ENCODE peak calls at places on chromosomes 16 and 17, in six cellular contexts. J is natural killer cell, Y is cardiac fibroblast, N is LNCaP clone FGC, C is astrocyte, F is OCI-LY7. I is an unnamed sample.

GRCh38 chr17:79114455-79115301 is 40.1 kb downstream of the ENGASE start:
- DNase-seq in N (peak; percentile 94), C (no peak), J (no peak), F (no peak), Y (peak; percentile 9), I (peak; percentile 84)

GRCh38 chr17:60102632-60103047 is 23.9 kb upstream of the HEATR6 start:
- DNase-seq in C (peak; percentile 52), Y (peak; percentile 43), F (peak; percentile 26), J (no peak), N (no peak), I (no peak)

GRCh38 chr16:4272114-4272954 is 489 bp downstream of the TFAP4 start:
- DNase-seq in N (no peak), F (peak; percentile 72), Y (peak; percentile 40), C (no peak), J (no peak), I (no peak)

GRCh38 chr16:11090947-11091785 is 146.8 kb downstream of the CLEC16A start:
- DNase-seq in N (no peak), F (no peak), C (no peak), J (no peak), Y (no peak), I (no peak)

GRCh38 chr16:27436065-27436464 is 34.1 kb downstream of the IL21R start:
- DNase-seq in J (no peak), F (no peak), N (no peak), Y (no peak), C (no peak), I (no peak)

GRCh38 chr16:53509906-53510703 is 7.1 kb upstream of the AKTIP start:
- DNase-seq in F (peak; percentile 60), Y (peak; percentile 81), J (peak; percentile 34), C (peak; percentile 20), N (peak; percentile 32), I (peak; percentile 29)

GRCh38 chr16:2715519-2715918 is 4.5 kb downstream of the PRSS27 start:
- DNase-seq in F (peak; percentile 29), J (peak; percentile 80), C (peak; percentile 19), Y (peak; percentile 52), N (no peak), I (no peak)

GRCh38 chr17:55572139-55572538 is 60.9 kb upstream of the SMIM36 start:
- DNase-seq in N (no peak), J (no peak), F (no peak), C (no peak), Y (no peak), I (no peak)

GRCh38 chr17:2173005-2173404 is 118.1 kb downstream of the HIC1 start:
- DNase-seq in Y (peak; percentile 52), C (peak; percentile 72), J (no peak), N (no peak), F (no peak), I (no peak)

GRCh38 chr16:19315889-19316288 is 30.4 kb downstream of the CLEC19A start:
- DNase-seq in F (no peak), J (no peak), Y (no peak), C (no peak), N (no peak), I (no peak)

GRCh38 chr16:84825896-84826557 is 6.2 kb downstream of the CRISPLD2 start:
- DNase-seq in J (no peak), Y (peak; percentile 57), C (no peak), N (no peak), F (no peak), I (no peak)

DNA sequence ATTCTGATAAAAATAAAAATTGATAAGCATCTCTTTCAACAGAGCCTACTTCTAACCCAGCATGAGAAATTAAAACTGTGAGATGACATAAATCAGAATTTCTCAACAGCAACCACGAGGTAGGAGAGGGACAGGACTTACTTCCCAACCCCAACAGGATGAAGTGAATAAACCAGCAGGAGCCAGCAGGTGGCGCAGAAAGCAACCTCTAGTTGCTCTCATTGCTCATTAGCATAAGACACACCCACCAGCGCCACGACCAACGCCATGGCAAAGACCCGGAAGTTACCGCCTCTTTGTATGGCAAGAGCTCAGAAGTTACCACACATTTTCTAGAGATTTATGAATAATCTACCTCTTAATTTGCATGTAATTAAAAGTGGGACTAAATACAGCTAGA is 189.4 kb upstream of the CDH8 start:
- DNase-seq in N (peak; percentile 75), F (peak; percentile 13), Y (peak; percentile 3), J (no peak), C (peak; percentile 20), I (no peak)
- TF ChIP-seq CTCF in N (peak; percentile 76), F (peak; percentile 75), Y (peak; percentile 16), J (no peak), C (peak; percentile 27), I (peak; percentile 51)

DNA sequence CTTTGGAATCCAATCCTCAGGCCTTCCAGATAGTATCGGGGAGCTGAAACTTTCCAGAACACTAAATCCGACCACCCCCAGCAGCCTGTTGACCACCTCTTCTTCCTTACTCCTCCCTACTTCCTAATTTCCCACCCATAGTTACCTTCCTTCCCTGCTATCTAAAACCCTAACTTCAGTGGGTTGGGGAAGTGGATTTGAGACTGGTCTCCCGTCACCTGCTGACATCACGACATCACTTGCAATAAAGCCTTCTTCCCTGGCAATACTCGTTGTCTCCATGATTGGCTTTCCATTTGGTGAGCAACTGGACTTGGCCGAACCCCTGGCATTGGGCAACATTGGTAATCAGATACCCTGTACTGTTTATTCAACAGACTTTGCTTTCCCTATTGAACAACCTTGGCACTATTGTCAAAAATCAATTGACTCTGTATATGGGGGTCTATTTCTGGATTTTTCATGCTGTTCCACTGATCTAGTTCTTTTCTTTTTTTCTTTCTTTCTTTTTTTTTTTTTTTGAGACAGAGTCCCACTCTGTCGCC is 11.8 kb upstream of the FOXK2 start:
- DNase-seq in C (no peak), N (no peak), F (no peak), J (no peak), Y (no peak), I (no peak)
- TF ChIP-seq CTCF in C (no peak), N (no peak), F (no peak), J (no peak), Y (no peak), I (no peak)

DNA sequence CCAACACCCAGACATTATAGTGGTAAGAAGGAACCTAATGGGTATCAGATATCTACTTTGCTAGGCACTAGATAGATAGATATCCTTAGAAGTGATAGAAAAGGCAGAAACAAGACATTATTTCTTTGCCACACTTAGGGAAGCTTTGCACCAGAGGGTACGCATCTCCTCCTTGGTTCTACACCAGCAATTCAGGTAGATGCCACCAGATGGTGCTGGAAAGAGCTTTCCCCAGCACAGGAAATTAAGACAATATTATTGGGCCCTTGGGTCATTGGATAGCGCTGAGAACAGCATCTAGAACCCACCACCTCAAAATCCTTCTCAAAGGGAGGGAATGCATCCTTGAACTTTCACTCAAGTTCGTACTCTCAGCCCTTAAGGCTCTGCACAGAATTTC is 173.8 kb upstream of the CCL2 start:
- DNase-seq in N (peak; percentile 1), C (no peak), Y (no peak), F (peak; percentile 16), J (no peak), I (no peak)
- TF ChIP-seq CTCF in N (peak; percentile 64), C (no peak), Y (peak; percentile 26), F (peak; percentile 74), J (no peak), I (peak; percentile 65)

GRCh38 chr17:75182319-75182568 is 515 bp downstream of the SUMO2 start:
- DNase-seq in J (no peak), C (no peak), Y (no peak), F (no peak), N (no peak), I (no peak)
- TF ChIP-seq CTCF in J (peak; percentile 17), C (no peak), Y (no peak), F (no peak), N (no peak), I (no peak)

GRCh38 chr16:87126403-87127025 is 190.7 kb downstream of the C16orf95 start:
- DNase-seq in C (no peak), Y (no peak), J (no peak), F (no peak), N (no peak), I (no peak)
- TF ChIP-seq CTCF in C (no peak), Y (no peak), J (no peak), F (no peak), N (no peak), I (no peak)

GRCh38 chr16:81214745-81215166 is 23.7 kb upstream of the BCO1 start:
- DNase-seq in N (no peak), C (no peak), J (no peak), F (no peak), Y (peak; percentile 32), I (no peak)
- TF ChIP-seq CTCF in N (no peak), C (peak; percentile 21), J (no peak), F (peak; percentile 62), Y (peak; percentile 63), I (no peak)

GRCh38 chr17:13352747-13353415 is 248.8 kb downstream of the HS3ST3A1 start:
- DNase-seq in Y (no peak), N (no peak), C (no peak), J (no peak), F (no peak), I (no peak)

GRCh38 chr17:13350466-13350865 is 251.3 kb downstream of the HS3ST3A1 start:
- DNase-seq in C (no peak), N (no peak), F (no peak), Y (no peak), J (no peak), I (no peak)

GRCh38 chr17:13351046-13351445 is 250.7 kb downstream of the HS3ST3A1 start:
- DNase-seq in Y (no peak), C (peak; percentile 94), J (no peak), F (no peak), N (no peak), I (no peak)

GRCh38 chr17:13355054-13355453 is 246.7 kb downstream of the HS3ST3A1 start:
- DNase-seq in J (no peak), F (no peak), Y (no peak), C (no peak), N (no peak), I (no peak)

GRCh38 chr17:13353590-13353989 is 248.1 kb downstream of the HS3ST3A1 start:
- DNase-seq in N (no peak), C (peak; percentile 75), J (no peak), F (no peak), Y (peak; percentile 66), I (no peak)
- TF ChIP-seq CTCF in N (no peak), C (no peak), J (no peak), F (no peak), Y (no peak), I (no peak)

DNA sequence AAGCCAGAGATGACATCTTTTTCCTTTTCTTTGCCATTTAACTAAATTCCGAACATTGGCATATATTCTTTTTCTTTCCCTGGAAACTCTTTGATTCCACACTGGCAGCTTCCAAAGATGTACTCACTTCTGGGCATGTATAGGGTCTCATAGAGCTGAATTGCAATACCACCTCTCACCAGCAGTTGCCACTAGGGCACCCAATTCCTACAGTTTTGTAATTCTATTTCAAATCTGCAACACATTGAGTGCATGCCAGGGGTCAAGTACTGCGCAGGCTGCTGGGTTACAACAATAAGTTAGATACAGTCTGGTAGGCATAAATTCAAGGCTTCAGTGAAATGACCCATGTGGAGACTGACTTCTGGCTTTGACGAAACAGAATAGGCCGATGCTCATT is 208.8 kb upstream of the NLRP1 start:
- DNase-seq in N (no peak), F (no peak), C (no peak), Y (no peak), J (no peak), I (no peak)
- TF ChIP-seq CTCF in N (no peak), F (peak; percentile 69), C (peak; percentile 17), Y (peak; percentile 34), J (no peak), I (no peak)

I was measured in D721Med.